ENCODE peak calls at places on chromosomes 5 and 9, in four cellular contexts. I is colonic mucosa; B is fibroblast of pulmonary artery; E is stimulated activated CD4-positive, alpha-beta T cell treated with anti-CD3 and anti-CD28 coated beads, Interleukin-1b, Interleukin-23, amount 100 ng/mL, for 24 hours. J is an unnamed sample.

GRCh38 chr5:111697215-111697614 is 59.8 kb downstream of the NREP start:
- DNase-seq in E (no peak), B (peak; percentile 39), I (no peak), J (no peak)

GRCh38 chr5:1221721-1222120 is 3.5 kb upstream of the SLC6A18 start:
- DNase-seq in I (no peak), E (no peak), B (no peak), J (no peak)

GRCh38 chr5:155700333-155700732 is 626.6 kb upstream of the SGCD start:
- DNase-seq in I (no peak), E (no peak), B (no peak), J (no peak)

GRCh38 chr5:144583493-144584154 is 413.0 kb downstream of the KCTD16 start:
- DNase-seq in E (no peak), I (no peak), B (no peak), J (no peak)

GRCh38 chr5:107426209-107426608 is 244.5 kb downstream of the EFNA5 start:
- DNase-seq in E (no peak), B (no peak), I (no peak), J (no peak)

GRCh38 chr5:39943811-39944210 is 519.0 kb upstream of the DAB2 start:
- DNase-seq in B (peak; percentile 25), I (no peak), E (no peak), J (no peak)

GRCh38 chr5:63963080-63963735 is 963 bp upstream of the HTR1A start:
- DNase-seq in E (peak; percentile 2), I (peak; percentile 51), B (peak; percentile 83), J (peak; percentile 1)

GRCh38 chr9:122807271-122807900 is 7.5 kb downstream of the OR1K1 start:
- DNase-seq in E (peak; percentile 52), I (no peak), B (no peak), J (no peak)

GRCh38 chr9:78196258-78196657 is 39.6 kb upstream of the CEP78 start:
- DNase-seq in B (no peak), I (no peak), E (no peak), J (peak; percentile 23)

GRCh38 chr5:1318659-1319251 is 23.9 kb upstream of the TERT start:
- DNase-seq in I (no peak), B (no peak), E (no peak), J (no peak)

GRCh38 chr9:121744002-121744686 is 92.7 kb downstream of the DAB2IP start:
- DNase-seq in B (peak; percentile 39), E (peak; percentile 13), I (peak; percentile 80), J (no peak)

GRCh38 chr9:13480688-13481087 is 201.2 kb upstream of the MPDZ start:
- DNase-seq in E (no peak), I (no peak), B (peak; percentile 12), J (no peak)

GRCh38 chr5:116479776-116480675 is 94.6 kb downstream of the SEMA6A start:
- DNase-seq in I (no peak), B (peak; percentile 39), E (no peak), J (no peak)

GRCh38 chr9:98101868-98102273 is 17.2 kb downstream of the TRIM14 start:
- DNase-seq in I (no peak), E (peak; percentile 60), B (no peak), J (peak; percentile 99)

GRCh38 chr5:150122158-150122510 is 33.5 kb downstream of the PDGFRB start:
- DNase-seq in E (no peak), I (peak; percentile 89), B (no peak), J (no peak)

GRCh38 chr5:172443441-172444109 is 10.8 kb downstream of the SH3PXD2B start:
- DNase-seq in E (peak; percentile 54), B (peak; percentile 98), I (peak; percentile 59), J (no peak)

GRCh38 chr5:94025788-94026473 is 284.5 kb upstream of the POU5F2 start:
- DNase-seq in E (no peak), B (no peak), I (no peak), J (no peak)

GRCh38 chr5:67902497-67902830 is 313.1 kb upstream of the PIK3R1 start:
- DNase-seq in I (no peak), E (no peak), B (no peak), J (no peak)

GRCh38 chr5:74631088-74631960 is 9.2 kb downstream of the ENC1 start:
- DNase-seq in E (no peak), I (no peak), B (peak; percentile 82), J (peak; percentile 97)

GRCh38 chr5:20694121-20694520 is 706.1 kb upstream of the CDH18 start:
- DNase-seq in B (peak; percentile 19), I (no peak), E (no peak), J (no peak)

GRCh38 chr9:27527702-27528277 is 1.8 kb downstream of the MOB3B start:
- DNase-seq in B (peak; percentile 11), E (no peak), I (no peak), J (no peak)

GRCh38 chr5:15835514-15835913 is 335.5 kb downstream of the FBXL7 start:
- DNase-seq in E (no peak), I (no peak), B (peak; percentile 7), J (no peak)

GRCh38 chr9:128340691-128341434 is 536 bp downstream of the SLC27A4 start:
- DNase-seq in B (no peak), E (peak; percentile 9), I (peak; percentile 40), J (no peak)

GRCh38 chr5:42854795-42855194 is 43.1 kb upstream of the SELENOP start:
- DNase-seq in E (no peak), B (no peak), I (peak; percentile 57), J (no peak)

GRCh38 chr5:76337949-76338589 is 65.0 kb upstream of the IQGAP2 start:
- DNase-seq in E (peak; percentile 23), I (peak; percentile 77), B (peak; percentile 50), J (peak; percentile 24)

GRCh38 chr9:38232895-38233294 is 159.6 kb upstream of the ALDH1B1 start:
- DNase-seq in B (no peak), E (no peak), I (no peak), J (no peak)

GRCh38 chr5:54013556-54014157 is 296.7 kb downstream of the ARL15 start:
- DNase-seq in E (no peak), B (peak; percentile 91), I (peak; percentile 20), J (no peak)

GRCh38 chr5:77518304-77518703 is 26.2 kb upstream of the WDR41 start:
- DNase-seq in E (no peak), B (peak; percentile 20), I (no peak), J (no peak)

GRCh38 chr5:142201471-142201887 is 92.9 kb downstream of the NDFIP1 start:
- DNase-seq in E (no peak), I (no peak), B (peak; percentile 96), J (no peak)

GRCh38 chr9:77514886-77515711 is 133.0 kb downstream of the GNA14 start:
- DNase-seq in E (no peak), B (peak; percentile 84), I (no peak), J (no peak)

GRCh38 chr5:9421823-9422354 is 124.0 kb downstream of the SEMA5A start:
- DNase-seq in B (no peak), E (no peak), I (no peak), J (no peak)

GRCh38 chr9:96856363-96857286 is 2.3 kb upstream of the ZNF782 start:
- DNase-seq in B (peak; percentile 80), I (peak; percentile 77), E (peak; percentile 52), J (peak; percentile 34)

GRCh38 chr5:93385665-93386064 is 195.4 kb downstream of the NR2F1-AS1 start:
- DNase-seq in B (peak; percentile 21), I (no peak), E (no peak), J (no peak)

GRCh38 chr9:107177857-107178256 is 105.2 kb upstream of the RAD23B start:
- DNase-seq in B (no peak), I (peak; percentile 20), E (no peak), J (no peak)

J was measured in GM12878.